ENCODE peak calls at places on chromosomes 5 and 9, in seven cellular contexts. Q, B, G, J, H, O and X are unnamed samples.
A peak's percentile ranks its signal among the peaks of the same experiment; 100 is the strongest.

GRCh38 chr9:34072868-34073590 is 24.3 kb upstream of the UBAP2 start:
- DNase-seq in Q (peak; percentile 88), B (peak; percentile 96), O (peak; percentile 93), J (no peak), G (no peak), H (no peak), X (no peak)

GRCh38 chr9:132881826-132882225 is 3.1 kb downstream of the SPACA9 start:
- DNase-seq in H (no peak), Q (no peak), B (no peak), G (no peak), O (no peak), J (no peak), X (no peak)

GRCh38 chr5:103218164-103218563 is 40.4 kb upstream of the MACIR start:
- DNase-seq in H (peak; percentile 81), G (no peak), O (peak; percentile 28), J (no peak), B (peak; percentile 87), Q (peak; percentile 70), X (no peak)

GRCh38 chr9:20754556-20754955 is 70.5 kb downstream of the FOCAD start:
- DNase-seq in B (peak; percentile 11), G (no peak), H (no peak), O (peak; percentile 67), Q (no peak), J (no peak), X (no peak)

GRCh38 chr9:31119882-31120481 is 1264.5 kb upstream of the ACO1 start:
- DNase-seq in O (peak; percentile 49), B (no peak), G (peak; percentile 6), H (peak; percentile 47), Q (peak; percentile 51), J (no peak), X (peak; percentile 43)

GRCh38 chr5:149841844-149842793 is 102.5 kb downstream of the PDE6A start:
- DNase-seq in G (no peak), Q (no peak), B (no peak), H (no peak), O (no peak), J (no peak), X (no peak)

GRCh38 chr5:68727931-68728330 is 365.9 kb upstream of the SLC30A5 start:
- DNase-seq in J (no peak), O (no peak), B (no peak), Q (no peak), H (no peak), G (no peak), X (no peak)

GRCh38 chr5:133967715-133968056 is 739 bp downstream of the C5orf15 start:
- DNase-seq in Q (peak; percentile 42), J (no peak), G (no peak), O (peak; percentile 65), B (peak; percentile 59), H (peak; percentile 39), X (no peak)

GRCh38 chr5:116573617-116574431 is 799 bp downstream of the SEMA6A start:
- DNase-seq in O (peak; percentile 35), H (peak; percentile 17), B (no peak), G (no peak), Q (peak; percentile 40), J (peak; percentile 39), X (no peak)

GRCh38 chr9:36091028-36091953 is 45.2 kb upstream of the GLIPR2 start:
- DNase-seq in J (no peak), G (no peak), H (peak; percentile 83), Q (peak; percentile 63), B (peak; percentile 96), O (peak; percentile 62), X (no peak)

GRCh38 chr5:96997265-96997859 is 61.5 kb downstream of the LNPEP start:
- DNase-seq in B (peak; percentile 63), O (peak; percentile 68), H (peak; percentile 66), G (peak; percentile 32), Q (peak; percentile 80), J (peak; percentile 14), X (peak; percentile 63)

GRCh38 chr9:72401396-72401795 is 36.4 kb upstream of the ZFAND5 start:
- DNase-seq in O (no peak), G (no peak), J (no peak), Q (no peak), B (no peak), H (no peak), X (no peak)

GRCh38 chr5:42992035-42992570 is 48.0 kb downstream of the ANXA2R start:
- DNase-seq in J (no peak), H (peak; percentile 88), Q (peak; percentile 95), G (peak; percentile 42), O (peak; percentile 81), B (peak; percentile 88), X (peak; percentile 85)

GRCh38 chr5:176317534-176318374 is 43.8 kb downstream of the KIAA1191 start:
- DNase-seq in J (no peak), B (no peak), H (no peak), O (no peak), G (no peak), Q (no peak), X (no peak)

GRCh38 chr9:134561427-134562145 is 80.0 kb upstream of the COL5A1 start:
- DNase-seq in H (no peak), Q (no peak), O (no peak), J (no peak), B (no peak), G (no peak), X (no peak)

GRCh38 chr5:76692274-76692540 is 23.7 kb upstream of the F2R start:
- DNase-seq in G (no peak), O (no peak), B (no peak), H (no peak), Q (no peak), J (no peak), X (no peak)

GRCh38 chr9:13865869-13866268 is 448.1 kb downstream of the NFIB start:
- DNase-seq in H (no peak), Q (no peak), O (no peak), B (no peak), J (no peak), G (no peak), X (no peak)

GRCh38 chr5:170413897-170414296 is 24.7 kb upstream of the KCNMB1 start:
- DNase-seq in B (no peak), O (no peak), H (no peak), G (no peak), J (no peak), Q (no peak), X (no peak)

GRCh38 chr9:88828492-88828974 is 162.7 kb upstream of the S1PR3 start:
- DNase-seq in G (no peak), J (no peak), Q (peak; percentile 48), B (no peak), O (no peak), H (no peak), X (no peak)

GRCh38 chr9:108057421-108058136 is 568.0 kb upstream of the KLF4 start:
- DNase-seq in Q (peak; percentile 98), H (peak; percentile 25), O (peak; percentile 97), J (no peak), B (peak; percentile 98), G (no peak), X (no peak)

GRCh38 chr5:177131711-177132503 is 1.7 kb upstream of the NSD1 start:
- DNase-seq in H (no peak), G (no peak), J (peak; percentile 20), B (no peak), O (no peak), Q (no peak), X (no peak)

GRCh38 chr9:105694848-105695581 is 674 bp downstream of the TMEM38B start:
- DNase-seq in Q (peak; percentile 49), J (peak; percentile 55), B (peak; percentile 37), H (peak; percentile 65), O (peak; percentile 74), G (no peak), X (peak; percentile 64)

DNA sequence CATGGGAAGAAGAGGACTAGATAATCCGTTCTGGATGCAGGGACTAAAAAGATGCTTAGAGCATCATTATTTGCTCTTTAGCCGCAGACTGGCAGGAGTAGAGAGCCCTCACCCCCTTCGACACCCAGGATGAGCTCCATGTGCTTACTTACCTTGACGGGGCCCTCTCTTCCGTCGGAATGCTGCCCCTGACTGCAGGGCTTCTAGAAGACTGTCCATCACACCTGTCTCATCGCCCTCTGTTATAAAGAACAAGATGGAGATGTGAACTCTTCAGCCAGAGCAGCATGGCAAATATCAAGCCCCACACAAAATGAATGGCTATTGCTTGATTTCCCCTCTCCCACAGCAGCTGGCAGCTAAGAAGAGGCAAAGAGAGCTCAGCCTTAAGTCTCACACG is 35.1 kb downstream of the PCDHGC5 start:
- DNase-seq in J (no peak), Q (no peak), B (no peak), H (no peak), O (no peak), G (no peak), X (no peak)
- H3K4me1 ChIP-seq in J (peaks cover 29% of the 10 kb centered on the region), Q (peaks cover 62% of the 10 kb centered on the region), B (peaks cover 32% of the 10 kb centered on the region), H (peaks cover 29% of the 10 kb centered on the region), O (peaks cover 67% of the 10 kb centered on the region), G (peaks cover 62% of the 10 kb centered on the region), X (peaks cover 32% of the 10 kb centered on the region)

GRCh38 chr9:130934246-130934645 is 4.8 kb downstream of the FIBCD1 start:
- DNase-seq in G (no peak), O (no peak), J (no peak), Q (no peak), H (no peak), B (no peak), X (no peak)

GRCh38 chr9:130931508-130932150 is 7.4 kb downstream of the FIBCD1 start:
- DNase-seq in H (no peak), O (peak; percentile 42), J (no peak), G (no peak), B (no peak), Q (peak; percentile 26), X (no peak)

GRCh38 chr9:130930804-130931349 is 8.2 kb downstream of the FIBCD1 start:
- DNase-seq in B (no peak), H (no peak), G (no peak), J (no peak), Q (no peak), O (no peak), X (no peak)

GRCh38 chr9:130933114-130934046 is 5.7 kb downstream of the FIBCD1 start:
- DNase-seq in G (no peak), J (no peak), B (peak; percentile 84), H (no peak), Q (peak; percentile 81), O (peak; percentile 91), X (no peak)

GRCh38 chr9:130932220-130933069 is 6.6 kb downstream of the FIBCD1 start:
- DNase-seq in O (peak; percentile 73), Q (peak; percentile 93), G (no peak), H (no peak), J (no peak), B (peak; percentile 75), X (no peak)
- H2AFZ ChIP-seq in O (peak overlapping the region; percentile 2), Q (no peak overlapping the region), G (no peak overlapping the region), H (no peak overlapping the region), J (no peak overlapping the region), B (peak overlapping the region; percentile 81), X (no peak overlapping the region)

GRCh38 chr9:68932458-68932857 is 81.5 kb downstream of the PRKACG start:
- DNase-seq in G (no peak), J (no peak), Q (no peak), B (no peak), O (no peak), H (no peak), X (peak; percentile 54)
- H3K4me1 ChIP-seq in G (no peaks in the 10 kb centered on the region), J (no peaks in the 10 kb centered on the region), Q (no peaks in the 10 kb centered on the region), B (no peaks in the 10 kb centered on the region), O (no peaks in the 10 kb centered on the region), H (no peaks in the 10 kb centered on the region), X (peaks cover 25% of the 10 kb centered on the region)

DNA sequence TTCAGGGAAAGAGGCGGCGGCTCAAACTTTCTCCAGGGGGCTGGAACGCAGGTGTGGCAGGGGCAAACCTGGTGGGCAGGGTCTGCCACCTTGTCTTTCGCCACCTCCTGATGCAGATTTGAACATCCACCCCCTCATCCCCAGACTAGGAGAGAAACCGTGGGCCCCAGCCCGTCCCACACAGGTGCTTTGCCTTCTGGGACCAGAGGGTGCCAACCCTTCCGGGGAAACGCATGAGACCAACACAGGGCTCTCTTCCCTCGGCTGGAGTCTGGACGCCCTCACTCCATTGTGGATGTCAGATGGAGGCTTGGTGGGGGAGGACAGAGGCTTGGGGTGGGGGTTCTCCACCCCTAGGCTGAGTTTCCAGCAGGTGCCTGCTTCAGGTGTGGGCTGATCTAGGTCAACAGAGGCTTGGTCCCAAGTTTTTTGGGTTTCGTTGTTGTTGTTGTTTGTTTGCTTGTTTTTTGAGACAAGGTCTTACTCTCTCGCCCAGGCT is 9.6 kb downstream of the C9orf50 start:
- DNase-seq in B (no peak), G (no peak), J (no peak), H (no peak), Q (no peak), O (no peak), X (no peak)
- H2AFZ ChIP-seq in B (peak overlapping the region; percentile 97), G (no peak overlapping the region), J (peak overlapping the region; percentile 92), H (no peak overlapping the region), Q (no peak overlapping the region), O (peak overlapping the region; percentile 57), X (peak overlapping the region; percentile 62)